ENCODE peak calls at places on chromosomes 4 and X, in ten cellular contexts. T is NCI-H774; R is cardiac muscle cell; V is activated naive CD8-positive, alpha-beta T cell treated with anti-CD3 and anti-CD28 coated beads, Interleukin-2, amount 10 ng/mL, durations not matched to agents 7 days and 5 days; G is NCI-H1092 treated with DMSO at 0.1 percent for 48 hours; Y is activated naive CD4-positive, alpha-beta T cell treated with anti-CD3 and anti-CD28 coated beads, Interleukin-2, amount 10 ng/mL, durations not matched to agents 7 days and 5 days; Z is stimulated activated CD4-positive, alpha-beta T cell treated with anti-CD3 and anti-CD28 coated beads, Interleukin-15, amount 100 ng/mL, for 1 hour; Q is hepatocyte; C is mesendoderm; M is T-helper 9 cell. S is an unnamed sample.
A peak's percentile ranks its signal among the peaks of the same experiment; 100 is the strongest.

GRCh38 chr4:169315530-169316306 is 45.0 kb upstream of the SH3RF1 start:
- DNase-seq in Q (peak; percentile 35), T (no peak), R (peak; percentile 40), Y (no peak), C (peak; percentile 64), Z (no peak), G (no peak), V (no peak), M (no peak), S (peak; percentile 27)

GRCh38 chr4:105627620-105628019 is 75.2 kb downstream of the ARHGEF38 start:
- DNase-seq in Z (no peak), Y (no peak), V (no peak), M (no peak), R (no peak), Q (no peak), G (no peak), T (no peak), C (no peak), S (no peak)

GRCh38 chr4:16001484-16001858 is 38.5 kb upstream of the FGFBP2 start:
- DNase-seq in R (peak; percentile 83), T (peak; percentile 36), G (peak; percentile 21), Y (peak; percentile 58), M (peak; percentile 9), C (peak; percentile 93), Q (peak; percentile 84), V (peak; percentile 48), Z (no peak), S (peak; percentile 87)

GRCh38 chrX:108735680-108736508 is 469 bp downstream of the IRS4 start:
- DNase-seq in Y (no peak), Q (peak; percentile 19), V (no peak), T (no peak), R (peak; percentile 12), C (peak; percentile 37), M (no peak), G (peak; percentile 35), Z (no peak), S (peak; percentile 13)

GRCh38 chr4:142528433-142528832 is 317.7 kb downstream of the INPP4B start:
- DNase-seq in V (no peak), C (no peak), Q (no peak), Z (no peak), M (no peak), G (no peak), R (no peak), Y (no peak), T (no peak), S (no peak)

GRCh38 chrX:96611619-96612362 is 72.9 kb upstream of the DIAPH2 start:
- DNase-seq in Z (no peak), Y (no peak), G (no peak), V (no peak), M (no peak), C (peak; percentile 65), T (no peak), R (peak; percentile 5), Q (no peak), S (peak; percentile 43)

GRCh38 chrX:75989806-75990590 is 182.9 kb upstream of the PBDC1 start:
- DNase-seq in M (no peak), G (no peak), R (no peak), V (no peak), T (no peak), C (peak; percentile 67), Z (no peak), Y (no peak), Q (no peak), S (no peak)

GRCh38 chr4:73822812-73823480 is 13.5 kb upstream of the CXCL6 start:
- DNase-seq in T (no peak), G (no peak), Y (no peak), Q (no peak), C (no peak), M (no peak), Z (no peak), V (no peak), R (peak; percentile 38), S (no peak)

GRCh38 chr4:92814677-92815076 is 510.9 kb downstream of the GRID2 start:
- DNase-seq in C (peak; percentile 16), T (no peak), Z (no peak), Y (no peak), R (no peak), Q (no peak), V (no peak), G (no peak), M (no peak), S (no peak)

GRCh38 chr4:82500106-82500738 is 61.6 kb downstream of the TMEM150C start:
- DNase-seq in Z (no peak), Q (no peak), R (peak; percentile 34), V (no peak), G (peak; percentile 98), Y (no peak), M (no peak), C (no peak), T (peak; percentile 70), S (peak; percentile 39)

GRCh38 chr4:69995526-69996016 is at the start of gene STATH:
- DNase-seq in Y (no peak), M (no peak), T (no peak), G (no peak), C (no peak), Q (no peak), Z (no peak), V (no peak), R (peak; percentile 38), S (no peak)

GRCh38 chr4:86971355-86971683 is 36.5 kb downstream of the AFF1 start:
- DNase-seq in G (no peak), Q (no peak), C (no peak), R (no peak), Y (no peak), M (no peak), V (no peak), Z (no peak), T (no peak), S (no peak)

GRCh38 chrX:68717663-68718442 is 70.4 kb downstream of the STARD8 start:
- DNase-seq in Q (no peak), R (no peak), G (no peak), V (no peak), C (no peak), T (no peak), Y (no peak), Z (no peak), M (no peak), S (no peak)

GRCh38 chr4:72770708-72771107 is 201.7 kb upstream of the ADAMTS3 start:
- DNase-seq in R (no peak), G (no peak), Y (no peak), V (no peak), C (no peak), M (no peak), T (no peak), Z (no peak), Q (no peak), S (peak; percentile 11)

GRCh38 chr4:6172093-6172926 is 28.0 kb downstream of the JAKMIP1 start:
- DNase-seq in T (no peak), V (no peak), M (no peak), Y (no peak), R (no peak), Q (no peak), C (no peak), Z (no peak), G (no peak), S (no peak)

GRCh38 chr4:38565271-38566199 is 98.5 kb upstream of the KLF3 start:
- DNase-seq in M (no peak), C (no peak), Y (no peak), V (no peak), R (peak; percentile 58), G (peak; percentile 6), T (peak; percentile 9), Z (no peak), Q (no peak), S (peak; percentile 48)

GRCh38 chrX:131216828-131217227 is 72.3 kb downstream of the IGSF1 start:
- DNase-seq in R (no peak), Z (no peak), V (no peak), Q (no peak), M (no peak), Y (no peak), T (no peak), C (no peak), G (no peak), S (no peak)

GRCh38 chrX:136199365-136199764 is 51.8 kb downstream of the MAP7D3 start:
- DNase-seq in C (peak; percentile 14), M (no peak), Z (no peak), R (no peak), Q (no peak), Y (no peak), V (no peak), T (no peak), G (no peak), S (no peak)

GRCh38 chr4:10096201-10096975 is 20.2 kb downstream of the WDR1 start:
- DNase-seq in M (peak; percentile 60), G (no peak), T (no peak), C (no peak), Z (peak; percentile 46), V (peak; percentile 71), Q (peak; percentile 64), Y (peak; percentile 86), R (peak; percentile 89), S (peak; percentile 93)

GRCh38 chr4:7381221-7381889 is 53.4 kb downstream of the PSAPL1 start:
- DNase-seq in G (no peak), Y (no peak), C (no peak), Q (no peak), T (no peak), R (no peak), Z (no peak), V (no peak), M (no peak), S (peak; percentile 59)

GRCh38 chr4:168304744-168305459 is 13.7 kb downstream of the DDX60 start:
- DNase-seq in C (no peak), G (peak; percentile 15), R (peak; percentile 21), Y (no peak), T (no peak), M (no peak), Q (no peak), Z (no peak), V (no peak), S (peak; percentile 11)

GRCh38 chrX:110341189-110342035 is 17.2 kb upstream of the RTL9 start:
- DNase-seq in M (no peak), G (no peak), R (peak; percentile 74), Y (no peak), Z (no peak), Q (no peak), V (no peak), T (no peak), C (peak; percentile 18), S (peak; percentile 33)

GRCh38 chr4:145829629-145830395 is 108.8 kb downstream of the ZNF827 start:
- DNase-seq in Q (no peak), M (no peak), Y (no peak), C (no peak), R (no peak), V (no peak), Z (no peak), G (no peak), T (no peak), S (no peak)

GRCh38 chrX:53445977-53446376 is 11.8 kb upstream of the HSD17B10 start:
- DNase-seq in Z (no peak), G (peak; percentile 49), T (no peak), C (peak; percentile 66), Q (peak; percentile 51), Y (peak; percentile 69), R (peak; percentile 44), M (peak; percentile 21), V (peak; percentile 59), S (peak; percentile 28)

GRCh38 chr4:121758896-121759568 is 5.9 kb downstream of the SMIM43 start:
- DNase-seq in V (no peak), Z (no peak), T (no peak), Y (no peak), G (no peak), R (peak; percentile 33), C (no peak), M (no peak), Q (no peak), S (peak; percentile 27)

GRCh38 chr4:42331914-42332368 is 65.3 kb upstream of the SHISA3 start:
- DNase-seq in R (peak; percentile 61), T (no peak), V (no peak), Z (no peak), Y (no peak), Q (peak; percentile 35), M (no peak), G (no peak), C (no peak), S (no peak)

GRCh38 chr4:185481390-185481789 is 9.9 kb upstream of the CCDC110 start:
- DNase-seq in C (no peak), M (no peak), G (no peak), R (no peak), Z (no peak), Q (no peak), V (no peak), Y (no peak), T (no peak), S (no peak)

GRCh38 chrX:136028383-136028984 is 43.2 kb downstream of the SLC9A6 start:
- DNase-seq in T (peak; percentile 36), Z (no peak), M (no peak), V (no peak), C (peak; percentile 41), G (peak; percentile 40), R (peak; percentile 70), Q (peak; percentile 35), Y (no peak), S (peak; percentile 23)

S was measured in AG20443.